ENCODE peak calls at places on chromosome 9, in nine cellular contexts. Q is naive thymus-derived CD4-positive, alpha-beta T cell; O is suprapubic skin; J is CD4-positive, alpha-beta memory T cell; R is uterus; M is GM23338; K is aorta; I is left ventricle myocardium inferior; P is stomach. S is an unnamed sample. For H3K36me3, the result is how much of the 10 kb centered on the place peaks cover.

GRCh38 chr9:79155308-79155707 is 416.5 kb upstream of the TLE4 start:
- DNase-seq in Q (no peak), O (no peak), J (no peak), M (peak), R (no peak), K (no peak), I (no peak), P (no peak), S (no peak)

GRCh38 chr9:25709941-25710340 is 31.7 kb upstream of the TUSC1 start:
- DNase-seq in Q (no peak), O (no peak), P (no peak), M (no peak), I (no peak), K (no peak), J (no peak), R (no peak), S (no peak)

GRCh38 chr9:1005043-1005667 is 28.7 kb downstream of the DMRT3 start:
- DNase-seq in K (no peak), M (peak), Q (no peak), J (no peak), R (no peak), O (no peak), P (no peak), I (no peak), S (no peak)

GRCh38 chr9:86274821-86275643 is 7.3 kb downstream of the ISCA1 start:
- DNase-seq in I (no peak), K (no peak), R (no peak), M (peak), J (no peak), P (no peak), Q (no peak), O (no peak), S (no peak)

GRCh38 chr9:33794560-33794959 is 801 bp upstream of the PRSS3 start:
- DNase-seq in R (no peak), Q (no peak), M (no peak), O (no peak), K (no peak), P (no peak), J (no peak), I (no peak), S (no peak)

GRCh38 chr9:83066771-83067170 is 3.8 kb upstream of the RASEF start:
- DNase-seq in J (no peak), I (no peak), K (no peak), P (no peak), Q (no peak), O (no peak), M (no peak), R (no peak), S (no peak)

GRCh38 chr9:98091735-98092632 is 27.0 kb downstream of the TRIM14 start:
- DNase-seq in I (no peak), P (no peak), Q (no peak), K (no peak), R (no peak), O (peak), J (no peak), M (peak), S (no peak)

GRCh38 chr9:85536076-85536475 is 205.7 kb downstream of the AGTPBP1 start:
- DNase-seq in K (peak), R (no peak), I (peak), P (no peak), Q (no peak), M (no peak), J (no peak), O (no peak), S (no peak)

GRCh38 chr9:91555132-91555531 is 131.5 kb upstream of the NFIL3 start:
- DNase-seq in K (no peak), O (no peak), M (no peak), I (no peak), J (no peak), P (no peak), Q (no peak), R (no peak), S (no peak)

GRCh38 chr9:70480405-70480980 is 66.0 kb upstream of the KLF9 start:
- DNase-seq in K (peak), J (no peak), P (peak), R (peak), O (peak), M (no peak), Q (no peak), I (peak), S (no peak)

GRCh38 chr9:95193067-95193466 is 124.4 kb downstream of the FANCC start:
- DNase-seq in Q (no peak), J (no peak), O (no peak), P (no peak), R (no peak), M (peak), I (no peak), K (no peak), S (no peak)

GRCh38 chr9:89493181-89493580 is 4.7 kb downstream of the SEMA4D start:
- DNase-seq in I (no peak), O (no peak), J (no peak), P (no peak), R (no peak), Q (no peak), K (no peak), M (no peak), S (no peak)

GRCh38 chr9:89492586-89492985 is 5.3 kb downstream of the SEMA4D start:
- DNase-seq in Q (no peak), R (no peak), P (no peak), M (no peak), K (no peak), J (no peak), O (no peak), I (no peak), S (no peak)

GRCh38 chr9:89495824-89496555 is 1.9 kb downstream of the SEMA4D start:
- DNase-seq in J (no peak), O (no peak), I (no peak), P (peak), M (no peak), K (no peak), Q (no peak), R (no peak), S (no peak)

GRCh38 chr9:89493671-89494070 is 4.2 kb downstream of the SEMA4D start:
- DNase-seq in M (peak), K (no peak), R (no peak), P (no peak), Q (no peak), J (no peak), O (no peak), I (no peak), S (no peak)

DNA sequence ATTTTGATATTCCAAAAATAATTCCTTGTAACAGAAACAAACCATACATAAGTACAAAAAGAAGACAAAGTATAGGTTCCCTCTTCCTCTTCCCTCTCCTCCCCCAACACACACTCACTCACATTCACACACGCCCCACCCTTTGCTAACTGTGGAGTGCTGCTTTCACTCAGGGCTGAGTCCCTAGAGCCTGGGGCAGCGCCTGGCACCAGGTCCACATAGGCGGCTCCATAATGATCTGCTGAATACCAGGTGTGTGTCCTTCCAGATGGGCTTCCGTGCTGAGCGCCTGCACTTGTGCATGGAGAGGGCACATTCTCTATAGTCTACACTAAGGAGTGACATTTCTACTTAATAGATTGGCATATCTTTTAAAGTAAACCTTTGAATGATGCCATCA is 3.7 kb downstream of the SEMA4D start:
- DNase-seq in K (no peak), Q (no peak), R (no peak), O (no peak), I (no peak), M (no peak), J (no peak), P (peak), S (no peak)
- H3K27ac ChIP-seq in K (no peak), Q (peak), R (no peak), O (no peak), I (no peak), M (peak), J (peak), P (no peak), S (peak)

DNA sequence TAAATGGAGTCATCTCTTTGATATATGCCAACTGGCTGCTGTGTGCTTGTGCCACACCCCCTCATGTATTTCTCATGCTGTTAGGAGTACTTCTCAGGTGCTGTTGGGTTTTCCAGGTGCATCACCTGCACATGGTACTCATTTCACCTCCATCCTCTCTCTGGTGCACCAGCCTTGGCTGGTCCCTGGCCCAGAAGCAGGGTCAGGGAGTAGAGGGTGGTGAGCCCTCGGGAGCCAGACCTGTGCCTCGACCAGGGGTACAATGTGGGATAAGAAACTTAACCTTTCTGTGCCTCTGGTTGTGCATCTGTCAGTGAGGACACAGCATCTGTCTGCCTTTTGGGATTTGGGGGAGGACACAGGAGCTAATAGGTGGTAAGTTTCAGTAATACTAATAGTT is 38.5 kb downstream of the SECISBP2 start:
- DNase-seq in O (no peak), I (no peak), Q (no peak), K (no peak), P (no peak), R (no peak), J (no peak), M (no peak), S (no peak)
- H3K36me3 ChIP-seq in O (half or more), I (half or more), Q (under half), K (under half), P (half or more), R (under half), J (half or more), M (half or more), S (half or more)

DNA sequence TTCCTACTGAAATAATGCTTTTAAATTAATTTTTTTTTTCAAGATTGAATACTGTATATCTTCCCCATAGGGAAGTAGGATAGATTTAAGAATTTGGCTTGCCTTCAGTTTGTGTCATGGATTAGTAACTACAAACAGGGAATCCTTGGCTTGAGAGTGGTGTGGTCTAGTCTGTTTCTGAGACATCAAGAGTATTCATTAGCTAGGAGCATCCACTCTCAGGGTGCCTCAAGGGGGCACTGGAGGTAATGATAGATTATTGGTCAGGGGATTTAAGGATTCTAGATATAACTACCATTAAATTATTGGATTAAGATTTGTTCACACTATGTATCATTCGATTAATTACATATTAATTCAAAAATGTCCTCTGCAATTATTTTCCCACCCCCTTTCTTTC is 91.8 kb upstream of the TXNDC8 start:
- DNase-seq in M (no peak), Q (no peak), O (no peak), P (no peak), K (no peak), R (no peak), I (no peak), J (no peak), S (no peak)
- H3K4me3 ChIP-seq in M (no peak), Q (no peak), O (no peak), P (no peak), K (no peak), R (no peak), I (no peak), J (no peak), S (no peak)

DNA sequence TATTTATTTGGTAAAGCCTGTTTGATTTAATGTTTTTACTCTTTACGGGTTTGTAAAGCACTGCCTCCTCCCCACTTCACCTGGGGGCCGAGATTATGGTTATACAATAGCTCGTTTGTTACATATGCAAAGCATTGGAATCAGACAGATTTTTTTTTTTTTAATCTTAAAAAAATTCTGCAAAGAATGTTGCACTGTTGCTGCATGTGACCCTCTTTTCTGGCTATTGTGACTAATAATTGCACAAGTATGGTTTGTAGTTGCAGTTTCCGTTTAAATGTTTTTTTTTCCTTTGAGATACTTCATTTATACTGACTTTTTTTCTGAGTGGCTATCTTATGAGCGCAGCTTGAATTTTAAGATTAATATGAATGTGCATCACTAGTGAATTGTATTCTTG is 165.3 kb downstream of the KDM4C start:
- DNase-seq in R (no peak), J (no peak), I (no peak), Q (no peak), M (no peak), P (no peak), O (no peak), K (no peak), S (no peak)
- H3K27ac ChIP-seq in R (no peak), J (no peak), I (no peak), Q (no peak), M (no peak), P (no peak), O (no peak), K (no peak), S (no peak)

GRCh38 chr9:124886866-124887492 is 25.0 kb downstream of the ARPC5L start:
- DNase-seq in R (no peak), Q (no peak), P (no peak), O (no peak), K (no peak), M (no peak), I (no peak), J (no peak), S (no peak)
- H3K36me3 ChIP-seq in R (under half), Q (under half), P (half or more), O (half or more), K (under half), M (under half), I (half or more), J (half or more), S (half or more)

GRCh38 chr9:3868012-3868411 is 342.2 kb upstream of the RFX3 start:
- DNase-seq in O (no peak), M (no peak), I (no peak), R (no peak), P (no peak), K (no peak), Q (no peak), J (no peak), S (no peak)

GRCh38 chr9:3863114-3863528 is 337.3 kb upstream of the RFX3 start:
- DNase-seq in I (no peak), K (peak), J (no peak), P (no peak), O (no peak), Q (no peak), M (no peak), R (no peak), S (no peak)

GRCh38 chr9:3858961-3859360 is 333.2 kb upstream of the RFX3 start:
- DNase-seq in I (no peak), P (no peak), M (no peak), O (no peak), R (no peak), Q (no peak), K (no peak), J (no peak), S (no peak)

GRCh38 chr9:3865373-3865772 is 339.6 kb upstream of the RFX3 start:
- DNase-seq in R (no peak), I (no peak), J (no peak), P (no peak), K (no peak), O (no peak), M (no peak), Q (no peak), S (no peak)

DNA sequence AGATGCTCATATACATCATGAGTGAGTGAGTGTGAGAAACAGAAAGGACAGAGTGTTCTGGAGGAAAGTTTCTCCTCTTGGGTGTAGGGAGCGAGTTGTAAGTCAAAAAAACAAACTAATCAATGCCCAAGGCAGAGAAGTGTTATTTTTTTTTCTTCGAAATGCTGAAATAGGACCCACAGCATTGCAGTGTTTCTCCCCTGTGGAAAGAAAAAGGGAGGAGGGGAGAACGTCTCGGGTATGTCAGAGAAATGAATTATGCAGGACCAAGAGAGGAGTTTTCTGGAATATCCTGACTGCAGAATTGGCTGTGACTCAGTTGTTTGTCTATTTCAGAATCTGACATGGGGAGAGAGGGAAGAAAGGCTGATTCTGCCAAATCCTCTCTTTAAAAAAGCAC is 337.9 kb upstream of the RFX3 start:
- DNase-seq in K (no peak), J (no peak), P (no peak), I (no peak), M (no peak), O (no peak), R (no peak), Q (no peak), S (no peak)
- H3K4me3 ChIP-seq in K (no peak), J (no peak), P (no peak), I (no peak), M (no peak), O (no peak), R (no peak), Q (no peak), S (no peak)

GRCh38 chr9:128244443-128245226 is 31.2 kb downstream of the GOLGA2 start:
- DNase-seq in R (peak), P (peak), J (no peak), Q (no peak), K (peak), O (peak), M (peak), I (peak), S (no peak)
- H3K27ac ChIP-seq in R (peak), P (peak), J (no peak), Q (no peak), K (no peak), O (peak), M (no peak), I (peak), S (no peak)

GRCh38 chr9:76027426-76027825 is 137.0 kb downstream of the PCSK5 start:
- DNase-seq in P (no peak), K (no peak), I (no peak), M (no peak), R (no peak), J (peak), Q (peak), O (no peak), S (no peak)
- H3K36me3 ChIP-seq in P (under half), K (under half), I (under half), M (under half), R (under half), J (under half), Q (under half), O (under half), S (under half)

GRCh38 chr9:134396258-134396742 is 70.0 kb downstream of the RXRA start:
- DNase-seq in R (no peak), K (no peak), M (no peak), I (no peak), Q (peak), J (peak), O (no peak), P (no peak), S (peak)
- H3K4me3 ChIP-seq in R (no peak), K (no peak), M (no peak), I (peak), Q (peak), J (no peak), O (no peak), P (peak), S (peak)

DNA sequence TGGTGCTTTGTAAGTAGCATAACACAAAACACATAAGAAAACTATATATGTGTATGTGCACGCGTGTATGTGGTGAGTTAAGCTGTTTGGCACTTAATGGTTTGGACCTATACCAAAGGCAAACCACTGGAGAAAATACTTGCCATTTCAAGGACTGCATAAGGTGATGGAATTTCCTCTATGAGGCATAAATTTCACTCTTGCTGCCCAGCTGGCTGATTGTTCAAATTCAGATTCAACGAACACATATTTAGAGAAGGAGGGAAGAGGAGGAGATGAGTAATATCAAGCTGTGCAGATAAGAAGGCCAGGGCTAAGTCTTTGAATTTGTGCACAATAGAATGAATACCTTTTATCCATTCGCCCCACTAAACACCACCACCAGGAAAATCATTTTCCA is 470.6 kb upstream of the MPDZ start:
- DNase-seq in R (no peak), Q (no peak), M (no peak), J (no peak), O (no peak), K (no peak), P (no peak), I (no peak), S (no peak)
- H3K27ac ChIP-seq in R (no peak), Q (no peak), M (no peak), J (no peak), O (no peak), K (no peak), P (no peak), I (no peak), S (no peak)

S was measured in effector memory CD4-positive, alpha-beta T cell.